ENCODE peak calls at places on chromosomes 1 and 21, in seven cellular contexts. H is colonic mucosa; Q is right atrium auricular region; N is CD8-positive, alpha-beta memory T cell; V is fibroblast of pulmonary artery; B is fibroblast of lung; T is heart left ventricle. X is an unnamed sample.

GRCh38 chr1:7752512-7753417 is 18.3 kb upstream of the VAMP3 start:
- DNase-seq in T (peak), B (peak), V (peak), Q (peak), N (peak), H (peak), X (peak)

GRCh38 chr1:203351037-203351625 is at the start of gene FMOD:
- DNase-seq in T (peak), V (peak), N (no peak), Q (peak), B (peak), H (peak), X (no peak)

GRCh38 chr1:53369034-53369750 is 41.3 kb upstream of the LRP8 start:
- DNase-seq in T (no peak), H (no peak), N (no peak), Q (no peak), V (no peak), B (no peak), X (no peak)

GRCh38 chr21:42474043-42474831 is 21.8 kb downstream of the RSPH1 start:
- DNase-seq in V (peak), H (peak), T (no peak), N (no peak), B (peak), Q (no peak), X (no peak)

GRCh38 chr1:19163261-19163660 is 46.8 kb downstream of the UBR4 start:
- DNase-seq in B (peak), H (no peak), V (peak), Q (no peak), N (no peak), T (no peak), X (no peak)

GRCh38 chr1:166354411-166354810 is 187.6 kb upstream of the FAM78B start:
- DNase-seq in N (no peak), B (no peak), Q (no peak), V (no peak), T (no peak), H (no peak), X (peak)

GRCh38 chr1:47262787-47263413 is 30.9 kb upstream of the TAL1 start:
- DNase-seq in H (peak), V (peak), N (no peak), Q (no peak), T (peak), B (peak), X (peak)

GRCh38 chr1:166165661-166166399 is 971 bp downstream of the FAM78B start:
- DNase-seq in H (peak), N (no peak), V (peak), Q (no peak), T (peak), B (peak), X (no peak)

GRCh38 chr1:101438359-101438758 is 201.5 kb downstream of the S1PR1 start:
- DNase-seq in N (no peak), B (no peak), Q (no peak), V (peak), H (no peak), T (no peak), X (peak)

GRCh38 chr1:33248244-33248643 is 8.0 kb upstream of the ZNF362 start:
- DNase-seq in H (no peak), B (no peak), V (no peak), Q (no peak), T (no peak), N (no peak), X (no peak)

GRCh38 chr21:16535100-16535418 is 805.3 kb downstream of the USP25 start:
- DNase-seq in N (no peak), B (peak), H (no peak), V (peak), Q (peak), T (peak), X (no peak)

GRCh38 chr1:33343539-33343938 is 22.6 kb upstream of the A3GALT2 start:
- DNase-seq in B (peak), V (peak), Q (no peak), H (no peak), N (no peak), T (no peak), X (no peak)

GRCh38 chr1:30599721-30600120 is 123.7 kb downstream of the MATN1 start:
- DNase-seq in T (no peak), V (no peak), H (peak), N (no peak), Q (peak), B (no peak), X (no peak)

GRCh38 chr1:30314591-30314990 is 408.8 kb downstream of the MATN1 start:
- DNase-seq in H (no peak), V (no peak), Q (peak), T (no peak), B (no peak), N (no peak), X (no peak)

GRCh38 chr1:186286615-186287317 is 88.3 kb downstream of the TPR start:
- DNase-seq in N (no peak), T (no peak), Q (no peak), V (peak), B (peak), H (no peak), X (no peak)

GRCh38 chr21:42291003-42291750 is 24.0 kb downstream of the TFF3 start:
- DNase-seq in B (no peak), V (no peak), Q (no peak), T (no peak), N (no peak), H (no peak), X (no peak)

GRCh38 chr1:57165546-57165945 is 199.7 kb upstream of the C8B start:
- DNase-seq in H (no peak), N (no peak), Q (no peak), T (no peak), B (peak), V (no peak), X (no peak)

GRCh38 chr1:167909691-167910180 is 4.2 kb downstream of the ADCY10 start:
- DNase-seq in Q (no peak), N (no peak), B (no peak), H (no peak), T (no peak), V (no peak), X (peak)

GRCh38 chr1:65310078-65310587 is 790 bp downstream of the DNAJC6 start:
- DNase-seq in T (peak), V (no peak), Q (no peak), B (no peak), H (no peak), N (no peak), X (no peak)

GRCh38 chr1:202599669-202600431 is 110.4 kb downstream of the SYT2 start:
- DNase-seq in T (peak), N (no peak), Q (no peak), H (peak), V (peak), B (peak), X (peak)

GRCh38 chr1:190477687-190478192 is at the start of gene BRINP3:
- DNase-seq in B (peak), T (no peak), N (no peak), V (no peak), Q (no peak), H (peak), X (no peak)
- H3K4me3 ChIP-seq in B (peak), T (peak), N (no peak), V (peak), Q (peak), H (peak), X (no peak)

DNA sequence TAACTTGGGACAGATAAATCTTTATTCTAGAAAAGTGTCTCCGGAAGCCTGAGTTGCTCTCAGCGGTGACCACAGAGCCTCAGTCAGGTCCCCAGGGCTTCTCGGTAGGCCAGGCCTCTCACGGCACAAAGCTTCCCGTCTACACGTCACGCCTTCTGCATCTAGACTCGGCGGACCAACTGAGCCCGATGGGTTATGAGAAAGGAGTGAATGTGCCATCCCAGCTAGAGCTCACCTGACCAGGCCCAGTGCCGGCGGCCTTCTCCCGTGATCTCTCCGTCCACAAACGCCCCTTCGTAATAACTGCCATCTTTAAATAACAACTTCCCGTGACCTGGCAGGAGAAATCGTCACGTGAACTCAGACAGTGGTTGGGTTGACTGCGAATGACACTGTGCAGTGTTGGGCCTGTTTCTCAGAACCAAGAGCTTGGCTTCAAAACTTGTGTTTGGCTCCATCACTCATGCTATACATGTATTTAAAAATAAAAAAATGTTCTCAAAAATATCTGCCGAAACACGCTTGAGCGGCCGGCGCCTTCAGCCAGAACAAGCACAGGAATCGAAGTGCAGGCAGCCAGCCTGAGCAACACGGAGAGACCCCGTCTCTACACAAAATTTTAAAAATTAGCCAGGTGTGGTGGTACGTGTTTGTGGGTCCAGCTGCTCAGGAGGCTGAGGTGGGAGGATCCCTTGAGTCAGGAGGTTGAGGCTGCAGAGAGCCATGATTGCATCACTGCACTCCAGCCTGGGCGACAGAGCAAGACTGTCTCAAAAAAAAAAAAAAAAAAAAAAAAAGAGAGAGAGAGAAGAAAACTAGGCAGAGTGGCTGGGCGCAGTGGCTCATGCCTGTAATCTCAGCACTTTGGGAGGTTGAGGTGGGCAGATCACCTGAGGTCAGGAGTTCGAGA is 3.1 kb downstream of the MORN1 start:
- DNase-seq in N (no peak), T (no peak), Q (no peak), V (no peak), B (no peak), H (no peak), X (no peak)
- H3K4me3 ChIP-seq in N (no peak), T (no peak), Q (no peak), V (no peak), B (no peak), H (no peak), X (no peak)

GRCh38 chr1:154502066-154502741 is at the start of the genes SHE and TDRD10:
- DNase-seq in T (peak), B (no peak), V (no peak), H (no peak), Q (no peak), N (peak), X (no peak)
- H3K4me3 ChIP-seq in T (peak), B (no peak), V (peak), H (peak), Q (peak), N (no peak), X (no peak)

GRCh38 chr1:8873001-8873400 is 5.5 kb downstream of the ENO1 start:
- DNase-seq in Q (no peak), H (no peak), T (no peak), B (no peak), N (no peak), V (no peak), X (no peak)

GRCh38 chr1:8870118-8870517 is 8.4 kb downstream of the ENO1 start:
- DNase-seq in V (no peak), H (no peak), B (no peak), N (no peak), Q (no peak), T (no peak), X (no peak)

GRCh38 chr1:8871539-8871935 is 6.9 kb downstream of the ENO1 start:
- DNase-seq in T (no peak), H (peak), N (no peak), V (no peak), B (no peak), Q (no peak), X (no peak)

GRCh38 chr1:8871965-8872399 is 6.5 kb downstream of the ENO1 start:
- DNase-seq in V (no peak), B (peak), T (no peak), H (no peak), N (no peak), Q (no peak), X (no peak)

GRCh38 chr1:8870605-8871538 is 7.6 kb downstream of the ENO1 start:
- DNase-seq in B (no peak), V (no peak), H (no peak), T (no peak), N (no peak), Q (no peak), X (no peak)
- H3K4me3 ChIP-seq in B (no peak), V (no peak), H (no peak), T (no peak), N (no peak), Q (no peak), X (no peak)

DNA sequence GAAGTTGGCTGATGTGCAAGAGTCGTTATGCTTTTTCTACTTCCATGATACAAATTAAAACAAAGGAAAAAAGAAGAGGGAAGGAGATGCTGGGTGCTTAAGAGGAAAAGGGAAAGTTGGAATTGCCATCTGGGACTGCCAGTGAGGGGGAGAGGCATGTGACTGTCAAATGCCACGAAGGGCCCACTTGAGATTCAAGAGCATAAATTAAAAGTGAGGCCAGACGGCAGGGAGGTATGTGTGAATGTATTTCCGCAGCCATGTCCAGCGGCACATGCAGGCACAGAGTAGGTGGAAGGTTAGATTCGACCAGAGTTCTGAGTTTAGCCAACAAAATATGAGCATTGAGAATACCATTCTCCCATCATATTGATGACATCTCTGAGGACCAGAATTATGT is 32.0 kb downstream of the NFASC start:
- DNase-seq in T (no peak), H (no peak), B (no peak), N (no peak), Q (no peak), V (no peak), X (no peak)
- H3K4me3 ChIP-seq in T (no peak), H (no peak), B (no peak), N (no peak), Q (no peak), V (no peak), X (no peak)

DNA sequence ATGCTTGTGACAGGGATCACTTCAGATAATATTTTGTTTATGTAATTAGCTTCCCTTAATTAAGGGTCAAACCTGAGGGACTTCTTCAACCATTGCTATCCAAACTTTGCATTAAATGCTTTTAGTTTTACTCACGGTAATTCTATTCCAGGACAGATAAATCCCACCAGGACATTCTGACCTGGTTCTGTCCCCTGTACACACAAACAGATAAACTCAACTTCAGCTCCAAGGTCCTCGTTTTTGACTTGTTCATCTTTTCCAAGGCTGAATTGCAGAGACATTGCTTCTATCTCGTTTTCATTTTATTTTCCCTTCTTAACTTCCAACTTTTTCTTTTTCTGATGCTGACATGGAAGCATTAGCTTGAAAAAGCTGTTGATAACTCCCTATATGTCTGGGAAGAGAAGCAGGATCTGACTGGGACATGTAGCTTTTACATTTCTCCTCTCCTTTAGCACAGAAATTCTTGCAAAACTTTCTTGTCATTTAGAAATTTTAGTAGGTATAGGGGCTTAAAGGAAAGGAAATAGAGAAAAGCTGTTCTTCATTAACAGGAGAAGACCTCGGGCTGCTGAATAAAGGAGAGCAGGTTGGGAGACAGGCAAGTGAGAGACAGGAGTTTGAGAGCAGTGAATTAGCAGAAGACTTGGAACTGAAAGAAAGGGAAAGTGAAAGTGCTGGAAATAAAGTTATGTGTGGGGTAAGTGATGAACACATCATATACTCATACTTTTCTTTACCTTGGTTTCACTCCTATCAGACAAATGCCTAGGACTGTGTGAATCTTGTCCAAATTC is 231.7 kb upstream of the B3GALT2 start:
- DNase-seq in T (no peak), H (no peak), N (no peak), Q (no peak), B (peak), V (peak), X (peak)
- H3K4me3 ChIP-seq in T (peak), H (peak), N (peak), Q (peak), B (peak), V (peak), X (no peak)

GRCh38 chr1:218377143-218377660 is 32.1 kb downstream of the TGFB2 start:
- DNase-seq in T (no peak), B (peak), H (no peak), V (peak), Q (no peak), N (peak), X (peak)
- H3K4me3 ChIP-seq in T (no peak), B (no peak), H (no peak), V (no peak), Q (no peak), N (no peak), X (no peak)

GRCh38 chr1:80876035-80876434 is 924.7 kb upstream of the ADGRL2 start:
- DNase-seq in H (no peak), V (no peak), N (no peak), T (no peak), Q (no peak), B (no peak), X (no peak)
- H3K4me3 ChIP-seq in H (no peak), V (no peak), N (no peak), T (no peak), Q (no peak), B (no peak), X (no peak)

DNA sequence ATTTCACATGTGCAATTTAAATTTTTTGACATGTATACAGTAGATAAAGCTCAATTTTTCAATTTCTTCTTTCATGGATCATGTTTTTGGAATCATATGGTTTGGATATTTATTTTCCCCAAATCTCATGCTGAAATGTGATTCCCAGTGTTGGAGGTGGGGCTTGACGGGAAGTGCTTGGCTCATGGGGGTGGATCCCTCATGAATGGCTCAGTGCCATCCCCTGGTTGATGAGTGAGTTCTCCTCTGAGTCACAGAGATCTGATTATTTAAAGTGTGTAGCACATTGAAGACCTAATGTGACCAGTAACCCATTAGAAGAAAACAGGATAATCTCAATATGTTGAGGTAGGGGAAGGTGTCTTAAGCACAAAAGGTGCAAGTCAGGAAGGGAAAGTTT is 9.1 kb upstream of the IFI16 start:
- DNase-seq in T (peak), H (peak), N (no peak), V (peak), Q (peak), B (peak), X (no peak)
- H3K4me3 ChIP-seq in T (peak), H (no peak), N (no peak), V (peak), Q (peak), B (peak), X (no peak)

DNA sequence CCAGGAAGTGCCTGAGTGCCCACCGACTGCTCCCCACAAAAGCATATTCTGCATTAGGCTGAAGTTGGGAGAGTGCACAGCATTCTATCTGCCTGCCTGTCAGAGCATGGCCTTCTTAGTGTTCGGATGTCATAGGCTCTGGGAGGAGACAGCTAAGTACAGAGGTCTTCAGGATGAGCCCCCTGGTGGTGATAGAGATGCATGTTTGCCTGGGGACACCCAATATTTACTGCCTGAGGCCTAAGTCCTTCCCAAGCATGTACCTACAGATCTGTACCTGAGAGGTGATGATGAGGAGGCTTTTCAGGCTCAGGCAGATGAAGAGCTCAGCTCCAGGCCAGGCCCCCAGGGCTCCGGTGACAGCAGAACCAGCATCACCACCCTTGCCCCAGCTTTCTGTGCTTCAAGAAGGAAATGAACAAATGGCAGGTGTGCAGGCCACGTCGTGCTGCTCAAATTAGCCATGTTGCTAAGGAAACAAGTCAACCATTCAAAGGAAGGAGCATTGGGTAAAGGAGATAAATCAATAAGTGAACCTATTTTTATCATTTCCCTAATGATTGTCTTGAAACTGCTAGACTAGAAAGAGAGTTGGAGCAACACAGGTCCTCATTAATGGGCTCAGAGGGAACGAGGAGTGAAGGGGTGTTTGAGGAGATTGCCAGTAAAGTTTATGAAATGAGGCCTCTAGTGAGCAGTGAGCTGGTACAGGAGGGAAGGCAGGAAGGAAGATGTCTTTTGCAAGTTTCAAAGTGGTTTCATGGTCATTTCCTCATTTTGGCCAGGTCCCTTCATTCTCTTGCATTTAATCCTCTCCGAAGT is 21.2 kb downstream of the CACNA1E start:
- DNase-seq in H (no peak), Q (no peak), B (no peak), V (peak), T (no peak), N (no peak), X (peak)
- H3K4me3 ChIP-seq in H (no peak), Q (no peak), B (no peak), V (no peak), T (no peak), N (no peak), X (no peak)

X was measured in Jurkat, Clone E6-1.